ENCODE peak calls at places on chromosomes 3 and 15, in five cellular contexts. I is progenitor cell of endocrine pancreas, V is activated T-cell treated with anti-CD3 and anti-CD28 coated beads for 48 hours, H is left ventricle myocardium inferior, A is type B pancreatic cell. O is an unnamed sample.

GRCh38 chr3:147680820-147681488 is 271.8 kb downstream of the ZIC1 start:
- DNase-seq in V (no peak), H (peak), I (no peak), A (no peak), O (no peak)

GRCh38 chr15:55168350-55168974 is 28.3 kb downstream of the RSL24D1 start:
- DNase-seq in H (no peak), I (peak), V (peak), A (no peak), O (peak)

GRCh38 chr15:57610130-57610529 is 18.4 kb downstream of the MYZAP start:
- DNase-seq in V (no peak), H (peak), I (no peak), A (no peak), O (no peak)

GRCh38 chr15:41944313-41944940 is 27.9 kb downstream of the EHD4 start:
- DNase-seq in V (no peak), I (no peak), H (peak), A (no peak), O (no peak)

GRCh38 chr15:70375586-70375985 is 277.9 kb upstream of the TLE3 start:
- DNase-seq in I (no peak), H (no peak), V (no peak), A (peak), O (no peak)

GRCh38 chr15:72796515-72797337 is 13.2 kb upstream of the ADPGK start:
- DNase-seq in H (peak), V (peak), I (peak), A (peak), O (no peak)

GRCh38 chr3:46971742-46972141 is 4.8 kb downstream of the CCDC12 start:
- DNase-seq in V (no peak), A (no peak), I (no peak), H (no peak), O (no peak)

GRCh38 chr15:58731756-58732535 is 17.6 kb downstream of the ADAM10 start:
- DNase-seq in V (no peak), I (no peak), H (no peak), A (no peak), O (no peak)

GRCh38 chr3:150078983-150079739 is 108.5 kb upstream of the PFN2 start:
- DNase-seq in I (no peak), H (no peak), V (no peak), A (no peak), O (no peak)

GRCh38 chr15:73637527-73637926 is 4.3 kb upstream of the NPTN start:
- DNase-seq in H (no peak), I (no peak), V (no peak), A (no peak), O (no peak)

GRCh38 chr3:51024765-51025681 is 350.3 kb downstream of the DOCK3 start:
- DNase-seq in H (no peak), A (no peak), I (no peak), V (peak), O (no peak)

GRCh38 chr3:64082917-64083587 is 59.8 kb upstream of the PSMD6 start:
- DNase-seq in I (no peak), A (no peak), H (no peak), V (no peak), O (no peak)

GRCh38 chr3:57100046-57100695 is 39.7 kb downstream of the SPATA12 start:
- DNase-seq in I (peak), V (peak), A (no peak), H (no peak), O (peak)

GRCh38 chr3:185940951-185941350 is 3.1 kb upstream of the TRA2B start:
- DNase-seq in H (no peak), A (no peak), I (no peak), V (no peak), O (no peak)

GRCh38 chr15:40782609-40783227 is 12.9 kb downstream of the C15orf62 start:
- DNase-seq in V (peak), A (peak), H (no peak), I (peak), O (no peak)

GRCh38 chr3:30668051-30668609 is 61.7 kb downstream of the TGFBR2 start:
- DNase-seq in A (no peak), V (no peak), I (no peak), H (no peak), O (no peak)

GRCh38 chr3:13080591-13080990 is 7.4 kb upstream of the IQSEC1 start:
- DNase-seq in A (no peak), H (peak), I (no peak), V (no peak), O (no peak)

GRCh38 chr3:115960799-115961198 is 337.5 kb downstream of the GAP43 start:
- DNase-seq in A (no peak), V (no peak), H (no peak), I (no peak), O (peak)

GRCh38 chr15:33934896-33935295 is 33.4 kb upstream of the CHRM5 start:
- DNase-seq in A (no peak), I (no peak), H (no peak), V (no peak), O (no peak)

GRCh38 chr15:75227663-75228280 is 26.1 kb downstream of the C15orf39 start:
- DNase-seq in I (no peak), V (no peak), H (peak), A (no peak), O (no peak)

GRCh38 chr15:48936666-48937065 is 27.1 kb downstream of the SHC4 start:
- DNase-seq in H (no peak), A (no peak), I (no peak), V (no peak), O (no peak)

GRCh38 chr3:50572801-50573371 is 3.6 kb downstream of the HEMK1 start:
- DNase-seq in I (no peak), V (peak), A (no peak), H (no peak), O (no peak)

GRCh38 chr3:42680256-42680655 is 5.1 kb upstream of the KLHL40 start:
- DNase-seq in V (no peak), I (no peak), A (no peak), H (no peak), O (no peak)

GRCh38 chr15:62739507-62739906 is 303.0 kb upstream of the TPM1 start:
- DNase-seq in A (no peak), H (no peak), I (no peak), V (no peak), O (no peak)

GRCh38 chr3:100882571-100882981 is 110.6 kb downstream of the ABI3BP start:
- DNase-seq in H (no peak), I (no peak), A (no peak), V (no peak), O (no peak)

GRCh38 chr3:107235923-107236315 is 141.3 kb upstream of the CCDC54 start:
- DNase-seq in A (no peak), H (no peak), I (peak), V (peak), O (peak)

GRCh38 chr15:39381517-39381916 is 199.4 kb upstream of the THBS1 start:
- DNase-seq in V (no peak), I (no peak), H (no peak), A (no peak), O (no peak)

O was measured in putamen.